ENCODE peak calls at places on chromosome 6, in eight cellular contexts. Q is pancreas, T is NCI-H345, A is HuH-7.5, Y is left ventricle myocardium inferior, N is RPMI7951, R is A172, M is MM.1S. V is an unnamed sample.

GRCh38 chr6:33700391-33701050 is 11.0 kb downstream of the UQCC2 start:
- DNase-seq in Q (peak), T (no peak), A (peak), Y (no peak), N (peak), R (peak), M (peak), V (no peak)

GRCh38 chr6:35629876-35630378 is 58.8 kb downstream of the FKBP5 start:
- DNase-seq in Q (no peak), T (no peak), A (no peak), Y (no peak), N (no peak), R (no peak), M (no peak), V (no peak)

GRCh38 chr6:149501201-149501600 is 16.4 kb upstream of the ZC3H12D start:
- DNase-seq in Q (no peak), T (no peak), A (no peak), Y (no peak), N (no peak), R (no peak), M (no peak), V (no peak)

GRCh38 chr6:66965227-66965626 is 1258.2 kb upstream of the EYS start:
- DNase-seq in Q (no peak), T (no peak), A (no peak), Y (no peak), N (no peak), R (no peak), M (no peak), V (no peak)

GRCh38 chr6:41372526-41373366 is 37.3 kb downstream of the NCR2 start:
- DNase-seq in Q (no peak), T (no peak), A (peak), Y (no peak), N (no peak), R (no peak), M (no peak), V (peak)

GRCh38 chr6:109769213-109769612 is 78.1 kb downstream of the FIG4 start:
- DNase-seq in Q (no peak), T (no peak), A (no peak), Y (no peak), N (no peak), R (no peak), M (no peak), V (no peak)

GRCh38 chr6:121436966-121437756 is 1.7 kb downstream of the GJA1 start:
- DNase-seq in Q (peak), T (no peak), A (no peak), Y (peak), N (peak), R (peak), M (peak), V (peak)

GRCh38 chr6:77773157-77773822 is 120.5 kb downstream of the MEI4 start:
- DNase-seq in Q (no peak), T (no peak), A (no peak), Y (no peak), N (no peak), R (no peak), M (no peak), V (no peak)

GRCh38 chr6:151690768-151691562 is 116.5 kb upstream of the ESR1 start:
- DNase-seq in Q (no peak), T (no peak), A (no peak), Y (no peak), N (peak), R (peak), M (peak), V (no peak)

GRCh38 chr6:42101186-42101657 is 41.2 kb downstream of the C6orf132 start:
- DNase-seq in Q (no peak), T (no peak), A (no peak), Y (no peak), N (no peak), R (no peak), M (no peak), V (no peak)

GRCh38 chr6:84809504-84809903 is 45.1 kb upstream of the TBX18 start:
- DNase-seq in Q (no peak), T (no peak), A (no peak), Y (no peak), N (no peak), R (no peak), M (no peak), V (no peak)

V was measured in cardiac septum.